ENCODE peak calls at places on chromosome 17, in eight cellular contexts. A is A673; C is mesenchymal stem cell; K is cardiac muscle cell; U is mucosa of descending colon; E is body of pancreas; X is effector memory CD4-positive, alpha-beta T cell; H is Karpas-422. M is an unnamed sample.

GRCh38 chr17:41835800-41836549 is at the start of gene NT5C3B:
- DNase-seq in E (peak), U (peak), C (peak), A (peak), K (peak), X (peak), H (peak), M (no peak)

GRCh38 chr17:10126554-10127493 is 71.6 kb downstream of the GAS7 start:
- DNase-seq in E (no peak), U (no peak), A (no peak), H (peak), X (no peak), C (peak), K (peak), M (peak)

GRCh38 chr17:79991924-79992656 is 43.6 kb downstream of the TBC1D16 start:
- DNase-seq in U (peak), K (peak), A (no peak), X (no peak), E (peak), C (peak), H (no peak), M (no peak)

GRCh38 chr17:8710766-8711165 is 33.9 kb downstream of the CCDC42 start:
- DNase-seq in C (no peak), E (no peak), X (no peak), K (no peak), A (no peak), H (no peak), U (no peak), M (no peak)

GRCh38 chr17:13008461-13008860 is 9.4 kb downstream of the ELAC2 start:
- DNase-seq in E (no peak), U (no peak), H (no peak), K (no peak), A (no peak), C (no peak), X (no peak), M (no peak)

GRCh38 chr17:51857052-51857593 is 301.4 kb downstream of the CA10 start:
- DNase-seq in C (no peak), K (no peak), H (no peak), U (no peak), A (peak), E (no peak), X (no peak), M (no peak)

GRCh38 chr17:8692916-8693315 is 51.7 kb downstream of the CCDC42 start:
- DNase-seq in X (no peak), A (no peak), K (peak), U (no peak), C (no peak), E (no peak), H (no peak), M (no peak)

GRCh38 chr17:48037036-48037881 is at the start of gene COPZ2:
- DNase-seq in E (peak), H (peak), A (peak), C (peak), X (peak), K (peak), U (peak), M (peak)

GRCh38 chr17:66778531-66778930 is 56.4 kb upstream of the CACNG5 start:
- DNase-seq in K (no peak), X (no peak), A (no peak), H (no peak), U (no peak), E (no peak), C (no peak), M (no peak)

GRCh38 chr17:60941028-60941427 is 263.4 kb downstream of the BCAS3 start:
- DNase-seq in U (peak), H (no peak), X (no peak), K (peak), C (peak), A (no peak), E (no peak), M (peak)

GRCh38 chr17:6753006-6753445 is 2.8 kb upstream of the XAF1 start:
- DNase-seq in U (peak), K (peak), E (peak), C (peak), A (peak), X (peak), H (no peak), M (peak)

GRCh38 chr17:43169561-43170139 is 1.4 kb upstream of the NBR1 start:
- DNase-seq in U (peak), C (peak), E (no peak), H (peak), A (peak), K (peak), X (no peak), M (peak)

GRCh38 chr17:32142857-32143524 is 689 bp downstream of the RHOT1 start:
- DNase-seq in K (peak), X (no peak), H (peak), C (peak), E (peak), A (peak), U (peak), M (peak)

GRCh38 chr17:73305845-73306836 is 5.7 kb downstream of the CDC42EP4 start:
- DNase-seq in A (no peak), X (no peak), U (no peak), E (no peak), K (no peak), C (no peak), H (no peak), M (no peak)
- H3K4me3 ChIP-seq in A (peak), X (no peak), U (no peak), E (no peak), K (no peak), C (peak), H (no peak), M (no peak)

GRCh38 chr17:81553616-81554181 is 1.5 kb upstream of the FAAP100 start:
- DNase-seq in H (peak), K (peak), U (no peak), E (peak), A (peak), X (no peak), C (peak), M (peak)
- H3K4me3 ChIP-seq in H (peak), K (peak), U (no peak), E (no peak), A (peak), X (peak), C (peak), M (peak)

GRCh38 chr17:78933025-78933958 is 8.1 kb upstream of the TIMP2 start:
- DNase-seq in C (peak), A (no peak), H (no peak), E (peak), X (peak), U (no peak), K (peak), M (peak)
- H3K4me3 ChIP-seq in C (peak), A (no peak), H (no peak), E (no peak), X (no peak), U (no peak), K (no peak), M (peak)

GRCh38 chr17:49315974-49316570 is 46.0 kb downstream of the ZNF652 start:
- DNase-seq in E (no peak), H (peak), U (no peak), A (peak), X (no peak), K (no peak), C (peak), M (peak)
- H3K4me3 ChIP-seq in E (no peak), H (peak), U (no peak), A (peak), X (no peak), K (no peak), C (peak), M (no peak)

GRCh38 chr17:33978889-33979288 is 276.2 kb upstream of the CCL2 start:
- DNase-seq in A (no peak), K (no peak), C (no peak), E (no peak), X (no peak), H (no peak), U (no peak), M (no peak)
- H3K4me3 ChIP-seq in A (no peak), K (no peak), C (no peak), E (no peak), X (no peak), H (no peak), U (no peak), M (no peak)

DNA sequence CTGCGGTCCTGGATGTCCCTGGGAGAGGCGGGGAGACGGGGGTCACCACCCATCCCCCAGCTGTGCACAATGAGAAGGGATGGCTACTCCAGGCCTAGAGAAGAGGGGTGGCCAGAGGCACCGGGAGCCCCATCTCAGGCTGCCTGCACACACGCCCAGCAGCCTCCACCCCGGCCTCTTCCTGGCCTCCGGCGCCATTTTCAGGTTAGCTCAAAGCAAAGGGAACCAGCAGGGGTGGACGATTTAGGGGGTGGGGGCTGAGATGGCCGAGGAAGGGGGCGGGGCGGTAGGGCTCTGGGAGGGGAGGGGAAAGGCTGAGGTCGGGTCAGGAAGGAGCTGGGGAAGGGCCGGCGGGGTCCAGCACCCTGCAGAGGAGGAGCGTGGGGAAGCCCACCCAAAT is 42.8 kb downstream of the SRCIN1 start:
- DNase-seq in U (no peak), A (no peak), C (no peak), K (no peak), X (no peak), E (no peak), H (no peak), M (no peak)
- H3K4me3 ChIP-seq in U (no peak), A (no peak), C (no peak), K (no peak), X (no peak), E (no peak), H (no peak), M (no peak)

GRCh38 chr17:16298140-16298662 is 55.1 kb downstream of the CENPV start:
- DNase-seq in E (no peak), C (no peak), K (no peak), A (no peak), H (no peak), U (peak), X (no peak), M (no peak)
- H3K4me3 ChIP-seq in E (no peak), C (no peak), K (no peak), A (no peak), H (no peak), U (no peak), X (no peak), M (no peak)

DNA sequence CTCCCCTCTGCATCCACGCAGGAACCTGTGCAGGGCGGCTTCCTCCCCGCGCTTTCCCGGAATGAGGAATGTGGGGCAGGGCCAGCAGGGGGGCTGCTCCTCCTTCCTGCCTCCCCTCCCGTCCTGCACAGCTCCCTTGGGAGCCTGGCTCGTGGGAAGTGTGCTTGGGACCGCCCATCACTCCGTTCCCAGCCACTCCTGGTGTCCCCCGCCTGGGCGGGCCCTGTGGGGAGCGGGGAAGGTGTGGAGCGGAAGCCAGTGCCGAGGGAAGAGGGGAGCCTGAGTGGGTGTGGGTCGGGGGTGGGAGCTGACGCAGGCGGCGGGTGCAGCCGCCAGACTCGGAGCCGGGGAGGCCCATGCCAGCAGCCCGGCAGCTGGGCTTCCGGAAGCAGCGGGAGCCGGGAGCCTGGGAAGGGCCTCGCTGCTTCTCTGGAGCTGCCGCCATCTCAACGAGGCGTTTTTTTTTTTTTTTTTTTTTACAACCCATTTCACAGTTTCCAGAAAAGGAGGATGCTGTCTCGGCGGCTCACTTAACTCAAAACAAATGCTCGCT is 24.2 kb downstream of the BAHCC1 start:
- DNase-seq in A (peak), C (peak), X (no peak), H (no peak), E (peak), U (peak), K (peak), M (peak)
- H3K4me3 ChIP-seq in A (peak), C (peak), X (no peak), H (no peak), E (no peak), U (no peak), K (no peak), M (peak)

DNA sequence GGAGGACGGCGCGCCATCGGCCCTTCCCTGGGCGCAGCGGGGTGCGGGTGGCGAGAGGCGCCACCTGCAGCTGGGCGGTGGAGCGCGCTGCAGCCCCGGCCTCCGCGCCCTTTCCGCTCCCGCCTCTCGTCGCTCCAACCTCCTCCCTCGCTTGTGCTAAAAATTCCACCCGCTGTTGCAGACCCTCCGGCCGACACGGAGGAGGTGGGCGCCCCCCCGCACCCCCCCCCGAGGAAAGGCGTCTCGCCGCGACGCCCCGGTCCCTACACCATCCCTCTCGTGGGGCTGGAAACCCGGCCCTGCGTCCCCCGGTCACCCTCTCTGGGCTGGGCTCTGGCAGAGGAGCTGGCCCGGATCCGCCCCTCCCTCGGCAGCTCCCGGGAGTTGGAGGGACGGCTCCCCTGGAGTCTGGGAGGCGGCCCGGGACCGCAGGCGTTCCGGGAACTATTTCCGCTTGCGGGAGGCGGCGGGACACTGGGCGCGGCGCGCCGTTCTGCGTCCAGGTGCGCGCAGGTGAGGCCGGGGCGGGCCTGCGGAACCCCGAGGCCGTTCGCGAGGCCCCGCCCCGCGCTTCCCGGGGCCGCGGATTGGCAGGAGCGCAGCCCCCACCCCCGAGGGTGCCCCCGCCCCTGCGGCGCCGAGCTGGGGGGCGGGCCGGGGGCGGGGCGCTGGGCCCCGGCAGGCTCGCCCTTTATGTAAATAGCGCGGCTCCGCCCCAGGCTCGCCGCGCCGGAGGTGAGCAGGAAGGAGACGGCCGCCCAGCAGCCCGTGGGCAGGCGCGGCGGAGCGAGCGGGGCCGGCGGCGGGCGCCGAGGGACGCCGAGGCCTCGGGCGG is at the start of gene LLGL2:
- DNase-seq in C (peak), E (peak), K (peak), H (peak), X (peak), U (peak), A (peak), M (no peak)
- H3K4me3 ChIP-seq in C (peak), E (peak), K (peak), H (peak), X (peak), U (peak), A (peak), M (peak)

GRCh38 chr17:76968707-76969597 is 100.7 kb downstream of the MGAT5B start:
- DNase-seq in A (peak), E (peak), U (peak), X (peak), K (peak), C (peak), H (peak), M (peak)
- H3K4me3 ChIP-seq in A (peak), E (no peak), U (no peak), X (peak), K (peak), C (no peak), H (peak), M (no peak)